ENCODE peak calls at places on chromosomes 12 and 14, in seven cellular contexts. R, N, B, L, K, A and Z are unnamed samples.

GRCh38 chr12:3250034-3250433 is 172.9 kb downstream of the TSPAN9 start:
- DNase-seq in R (no peak), N (no peak), B (no peak), L (no peak), K (no peak), A (no peak), Z (no peak)

GRCh38 chr12:47636908-47637780 is 68.7 kb downstream of the RPAP3 start:
- DNase-seq in R (peak; percentile 59), N (no peak), B (no peak), L (no peak), K (peak; percentile 31), A (no peak), Z (no peak)

GRCh38 chr14:87566986-87567385 is 426.0 kb downstream of the GALC start:
- DNase-seq in R (no peak), N (peak; percentile 0), B (no peak), L (no peak), K (no peak), A (peak; percentile 7), Z (no peak)

GRCh38 chr12:126424696-126425095 is 1359.5 kb downstream of the AACS start:
- DNase-seq in R (no peak), N (no peak), B (no peak), L (no peak), K (no peak), A (no peak), Z (no peak)

GRCh38 chr14:24911324-24912095 is 138.4 kb downstream of the STXBP6 start:
- DNase-seq in R (no peak), N (peak; percentile 82), B (peak; percentile 65), L (no peak), K (no peak), A (peak; percentile 17), Z (no peak)

GRCh38 chr12:130456375-130457199 is 118.9 kb downstream of the PIWIL1 start:
- DNase-seq in R (peak; percentile 70), N (no peak), B (no peak), L (no peak), K (no peak), A (no peak), Z (no peak)

GRCh38 chr12:71216725-71217579 is 59.2 kb upstream of the TSPAN8 start:
- DNase-seq in R (no peak), N (peak; percentile 0), B (peak; percentile 33), L (no peak), K (no peak), A (peak; percentile 3), Z (peak; percentile 16)

GRCh38 chr14:33675415-33676130 is 275.3 kb downstream of the EGLN3 start:
- DNase-seq in R (no peak), N (no peak), B (no peak), L (no peak), K (no peak), A (no peak), Z (no peak)

GRCh38 chr12:71840226-71840847 is 778 bp downstream of the TBC1D15 start:
- DNase-seq in R (no peak), N (peak; percentile 88), B (no peak), L (no peak), K (no peak), A (peak; percentile 53), Z (peak; percentile 76)

GRCh38 chr14:72516936-72517408 is 376.9 kb downstream of the DPF3 start:
- DNase-seq in R (peak; percentile 65), N (peak; percentile 91), B (peak; percentile 44), L (peak; percentile 72), K (peak; percentile 63), A (peak; percentile 71), Z (peak; percentile 69)

GRCh38 chr12:3014641-3015040 is 55.4 kb downstream of the TEAD4 start:
- DNase-seq in R (no peak), N (no peak), B (no peak), L (no peak), K (no peak), A (no peak), Z (no peak)

GRCh38 chr14:86532219-86532618 is 1002.3 kb downstream of the FLRT2 start:
- DNase-seq in R (no peak), N (peak; percentile 25), B (no peak), L (no peak), K (no peak), A (no peak), Z (no peak)

GRCh38 chr12:7374423-7375144 is 69.4 kb downstream of the CD163L1 start:
- DNase-seq in R (peak; percentile 47), N (peak; percentile 6), B (no peak), L (no peak), K (no peak), A (no peak), Z (no peak)

GRCh38 chr12:52971701-52972329 is 22.9 kb downstream of the KRT18 start:
- DNase-seq in R (no peak), N (peak; percentile 75), B (no peak), L (no peak), K (no peak), A (no peak), Z (peak; percentile 44)

GRCh38 chr14:22929848-22930364 is 730 bp upstream of the PRMT5 start:
- DNase-seq in R (no peak), N (no peak), B (no peak), L (no peak), K (no peak), A (no peak), Z (no peak)

GRCh38 chr12:124130717-124131670 is 158.0 kb downstream of the ZNF664 start:
- DNase-seq in R (no peak), N (no peak), B (no peak), L (no peak), K (no peak), A (no peak), Z (no peak)

GRCh38 chr12:10722502-10722904 is 620 bp downstream of the YBX3 start:
- DNase-seq in R (peak; percentile 67), N (peak; percentile 65), B (no peak), L (peak; percentile 19), K (peak; percentile 52), A (no peak), Z (no peak)

GRCh38 chr12:124396544-124397398 is 101.9 kb downstream of the RFLNA start:
- DNase-seq in R (peak; percentile 75), N (no peak), B (no peak), L (no peak), K (no peak), A (no peak), Z (no peak)

GRCh38 chr14:36915089-36915488 is 253.4 kb downstream of the PAX9 start:
- DNase-seq in R (no peak), N (no peak), B (no peak), L (no peak), K (no peak), A (no peak), Z (no peak)

GRCh38 chr14:99155173-99155777 is 116.7 kb downstream of the BCL11B start:
- DNase-seq in R (no peak), N (no peak), B (peak; percentile 33), L (no peak), K (no peak), A (no peak), Z (no peak)

GRCh38 chr14:69535230-69535848 is 39.3 kb downstream of the CCDC177 start:
- DNase-seq in R (no peak), N (peak; percentile 50), B (no peak), L (no peak), K (no peak), A (no peak), Z (peak; percentile 16)

GRCh38 chr12:121455766-121456420 is 56.0 kb downstream of the RNF34 start:
- DNase-seq in R (no peak), N (no peak), B (no peak), L (no peak), K (no peak), A (no peak), Z (no peak)

GRCh38 chr14:103281496-103282231 is 52.4 kb upstream of the EIF5 start:
- DNase-seq in R (no peak), N (peak; percentile 62), B (no peak), L (no peak), K (no peak), A (peak; percentile 46), Z (no peak)

GRCh38 chr12:94445662-94446061 is 14.0 kb downstream of the CEP83 start:
- DNase-seq in R (no peak), N (no peak), B (no peak), L (no peak), K (no peak), A (no peak), Z (no peak)

GRCh38 chr12:33795536-33795935 is 226.8 kb upstream of the ALG10 start:
- DNase-seq in R (no peak), N (no peak), B (no peak), L (no peak), K (no peak), A (no peak), Z (peak; percentile 64)

GRCh38 chr12:40192704-40193255 is 32.0 kb upstream of the LRRK2 start:
- DNase-seq in R (no peak), N (no peak), B (no peak), L (peak; percentile 76), K (no peak), A (no peak), Z (no peak)

GRCh38 chr14:47919334-47919846 is 244.0 kb upstream of the MDGA2 start:
- DNase-seq in R (no peak), N (no peak), B (no peak), L (no peak), K (no peak), A (no peak), Z (no peak)

GRCh38 chr14:87067597-87067996 is 925.4 kb downstream of the GALC start:
- DNase-seq in R (no peak), N (no peak), B (no peak), L (no peak), K (no peak), A (no peak), Z (no peak)

GRCh38 chr14:84770030-84770429 is 759.9 kb upstream of the FLRT2 start:
- DNase-seq in R (no peak), N (no peak), B (no peak), L (no peak), K (no peak), A (no peak), Z (no peak)

GRCh38 chr12:63052696-63053095 is 98.3 kb downstream of the AVPR1A start:
- DNase-seq in R (no peak), N (no peak), B (no peak), L (no peak), K (no peak), A (no peak), Z (no peak)

GRCh38 chr14:56262530-56262929 is 144.3 kb downstream of the PELI2 start:
- DNase-seq in R (no peak), N (no peak), B (no peak), L (no peak), K (no peak), A (no peak), Z (no peak)